ENCODE peak calls at places on chromosomes 1 and 21, in seven cellular contexts. C is OCI-LY7, G is epithelial cell of esophagus, U is cardiac fibroblast, E is B cell, T is IMR-90, X is suprapubic skin. V is an unnamed sample.

GRCh38 chr1:24362982-24363614 is 43.9 kb downstream of the GRHL3 start:
- DNase-seq in E (no peak), X (no peak), T (peak; percentile 94), U (peak; percentile 94), C (no peak), G (peak; percentile 91), V (no peak)

GRCh38 chr21:45874716-45875415 is 106.7 kb upstream of the COL6A1 start:
- DNase-seq in U (peak; percentile 95), X (no peak), C (no peak), E (no peak), G (peak; percentile 71), T (peak; percentile 98), V (no peak)

GRCh38 chr1:21322681-21323016 is 32.4 kb upstream of the ECE1 start:
- DNase-seq in X (no peak), C (no peak), G (no peak), U (peak; percentile 53), T (no peak), E (no peak), V (no peak)

GRCh38 chr1:241482761-241483250 is 36.7 kb downstream of the FH start:
- DNase-seq in E (no peak), U (peak; percentile 91), T (peak; percentile 75), C (no peak), G (peak; percentile 67), X (no peak), V (no peak)

GRCh38 chr1:8412183-8412831 is 94.4 kb downstream of the SLC45A1 start:
- DNase-seq in C (no peak), T (peak; percentile 91), E (no peak), X (no peak), G (peak; percentile 49), U (peak; percentile 93), V (no peak)

GRCh38 chr21:44461438-44462089 is 6.3 kb downstream of the LRRC3 start:
- DNase-seq in U (no peak), T (no peak), E (no peak), X (no peak), C (no peak), G (no peak), V (no peak)

GRCh38 chr1:39104158-39105060 is 78.3 kb downstream of the NDUFS5 start:
- DNase-seq in U (peak; percentile 40), E (no peak), C (no peak), X (peak; percentile 82), G (no peak), T (no peak), V (no peak)

GRCh38 chr1:160739098-160739511 is at the start of gene SLAMF7:
- DNase-seq in T (no peak), E (peak; percentile 59), G (peak; percentile 86), U (no peak), C (no peak), X (no peak), V (peak; percentile 52)

GRCh38 chr1:24275510-24275909 is 43.6 kb upstream of the GRHL3 start:
- DNase-seq in C (no peak), E (no peak), T (peak; percentile 42), U (peak; percentile 52), X (no peak), G (peak; percentile 36), V (no peak)

GRCh38 chr1:162279099-162279498 is 97.6 kb downstream of the SPATA46 start:
- DNase-seq in G (no peak), U (no peak), T (no peak), C (no peak), X (no peak), E (no peak), V (no peak)

GRCh38 chr1:36257375-36257767 is 33.1 kb downstream of the THRAP3 start:
- DNase-seq in T (no peak), X (no peak), U (no peak), E (no peak), C (no peak), G (peak; percentile 53), V (peak; percentile 47)

GRCh38 chr1:984476-984814 is 2.6 kb upstream of the PERM1 start:
- DNase-seq in X (no peak), G (no peak), E (no peak), T (no peak), C (no peak), U (no peak), V (no peak)
- TF ChIP-seq CTCF in X (no peak), G (no peak), E (peak; percentile 68), T (no peak), C (peak; percentile 28), U (no peak), V (no peak)

GRCh38 chr1:192580351-192580962 is 4.9 kb downstream of the RGS1 start:
- DNase-seq in X (no peak), C (peak; percentile 48), G (peak; percentile 69), T (peak; percentile 68), E (peak; percentile 37), U (peak; percentile 82), V (no peak)
- TF ChIP-seq CTCF in X (no peak), C (peak; percentile 80), G (peak; percentile 58), T (peak; percentile 69), E (peak; percentile 31), U (peak; percentile 53), V (peak; percentile 65)

DNA sequence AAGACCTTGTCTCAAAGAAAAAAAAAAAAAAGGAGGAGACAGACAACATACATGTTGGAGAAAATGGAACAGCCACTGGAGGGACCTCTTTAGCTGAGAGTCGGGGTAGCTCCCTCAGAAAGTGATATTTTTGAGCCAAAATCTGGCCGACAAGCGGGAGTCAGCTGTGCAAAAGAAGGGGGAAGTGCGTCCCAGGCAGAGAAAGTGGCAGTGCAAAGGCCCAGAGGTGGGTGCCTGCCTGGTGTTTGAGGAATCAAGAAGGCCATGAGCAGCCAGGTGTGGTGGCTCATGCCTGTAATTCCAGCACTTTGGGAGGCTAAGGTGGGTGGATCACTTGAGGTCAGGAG is 6.1 kb upstream of the CROCC start:
- DNase-seq in E (no peak), C (peak; percentile 36), T (no peak), G (no peak), X (no peak), U (peak; percentile 53), V (no peak)
- TF ChIP-seq CTCF in E (no peak), C (peak; percentile 50), T (peak; percentile 29), G (peak; percentile 31), X (no peak), U (peak; percentile 26), V (no peak)

GRCh38 chr1:234321211-234321610 is 52.0 kb upstream of the COA6 start:
- DNase-seq in G (no peak), T (no peak), C (peak; percentile 10), U (no peak), X (no peak), E (no peak), V (no peak)

GRCh38 chr1:234320549-234320948 is 52.7 kb upstream of the COA6 start:
- DNase-seq in T (no peak), X (no peak), U (no peak), C (no peak), E (no peak), G (peak; percentile 72), V (no peak)

GRCh38 chr1:234324668-234325225 is 48.5 kb upstream of the COA6 start:
- DNase-seq in G (no peak), C (no peak), U (no peak), T (no peak), E (no peak), X (no peak), V (no peak)

GRCh38 chr1:234322097-234322496 is 51.2 kb upstream of the COA6 start:
- DNase-seq in U (no peak), T (no peak), E (no peak), G (no peak), C (no peak), X (no peak), V (no peak)

GRCh38 chr1:234322979-234323378 is 50.3 kb upstream of the COA6 start:
- DNase-seq in U (peak; percentile 43), X (no peak), G (no peak), C (peak; percentile 66), T (peak; percentile 17), E (peak; percentile 55), V (peak; percentile 38)
- TF ChIP-seq CTCF in U (peak; percentile 42), X (no peak), G (peak; percentile 12), C (peak; percentile 89), T (peak; percentile 28), E (peak; percentile 54), V (peak; percentile 39)

DNA sequence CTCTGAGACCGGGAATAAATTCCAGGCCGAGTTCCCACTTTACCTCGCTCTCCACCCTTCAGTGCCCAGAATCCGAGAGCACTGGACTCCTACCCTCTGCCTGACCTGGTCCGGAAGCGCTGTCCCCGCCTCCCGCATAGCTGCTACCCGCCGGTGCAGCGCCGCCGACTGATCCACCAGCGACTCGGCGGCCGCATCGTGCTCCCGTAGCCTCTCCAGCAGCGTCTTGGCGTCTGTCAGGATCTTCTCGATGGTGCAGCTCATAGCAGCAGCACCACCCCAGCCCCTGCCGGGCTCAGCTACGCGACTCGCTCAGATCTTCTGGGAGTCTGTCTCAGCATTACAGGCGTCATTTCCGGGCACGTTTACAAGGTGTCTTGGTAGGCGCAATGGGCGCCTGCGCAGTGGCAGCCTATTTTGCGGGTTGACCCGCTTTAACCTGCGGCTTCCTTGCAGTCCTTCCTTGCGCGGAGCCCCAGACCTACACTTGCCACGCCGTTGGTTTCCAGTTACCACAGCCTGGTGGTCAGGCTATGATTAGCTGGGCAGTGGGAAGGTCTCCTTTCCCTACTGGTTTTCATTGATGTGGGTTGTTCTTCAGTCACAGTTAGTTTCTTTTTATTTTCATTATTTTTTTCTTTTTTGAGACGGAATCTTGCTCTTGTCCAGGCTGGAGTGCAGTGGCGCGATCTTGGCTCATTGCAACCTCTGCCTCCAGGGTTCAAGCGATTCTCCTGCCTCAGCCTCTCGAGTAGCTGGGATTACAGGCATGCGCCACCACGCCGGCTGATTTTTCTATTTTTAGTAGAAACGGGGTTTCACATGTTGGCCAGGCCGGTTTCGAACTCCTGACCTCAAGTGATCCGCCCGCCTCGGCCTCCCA is at the start of gene SIKE1:
- DNase-seq in C (peak; percentile 96), X (peak; percentile 93), G (peak; percentile 94), E (peak; percentile 94), U (peak; percentile 92), T (peak; percentile 94), V (peak; percentile 94)
- TF ChIP-seq CTCF in C (no peak), X (no peak), G (peak; percentile 10), E (no peak), U (no peak), T (no peak), V (no peak)

DNA sequence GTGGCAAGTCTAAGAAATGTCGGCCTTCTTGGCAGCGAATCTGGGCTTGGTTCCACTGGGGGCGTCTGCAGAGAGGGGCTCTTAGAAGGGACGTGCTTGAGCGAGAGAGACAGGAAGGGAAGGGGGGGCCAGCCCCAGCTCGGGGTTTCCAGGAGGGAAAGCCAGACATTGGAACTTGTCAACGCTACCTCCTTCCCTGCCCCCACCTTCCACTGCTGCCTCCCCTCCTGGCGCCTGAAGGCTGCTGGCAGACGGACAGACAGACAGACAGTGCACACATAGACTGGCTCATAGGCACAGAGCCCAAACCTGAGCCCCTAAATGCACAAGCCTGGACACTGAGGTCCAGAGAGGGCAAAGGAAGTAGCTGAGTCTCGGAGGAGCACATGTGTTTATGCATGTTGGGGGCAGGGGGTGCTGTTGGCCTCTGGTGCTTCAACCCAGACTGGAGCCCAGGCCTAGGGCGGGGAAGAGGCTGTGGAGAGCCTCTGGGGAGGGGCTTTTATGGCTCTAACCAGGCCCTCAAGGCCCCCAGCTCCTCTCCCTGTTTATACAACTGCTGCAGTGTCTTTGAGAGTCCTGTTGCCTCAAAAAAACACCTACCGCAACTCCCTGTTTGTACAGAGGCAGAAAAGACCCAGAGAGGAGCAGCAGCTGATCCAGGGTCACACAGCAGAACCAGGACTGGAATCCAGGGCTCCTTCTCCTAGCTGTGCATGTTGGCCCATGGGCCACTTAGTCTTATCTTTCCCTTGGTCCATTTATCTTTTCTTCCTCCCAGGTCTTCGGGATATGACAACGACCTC is 33.1 kb upstream of the WASF2 start:
- DNase-seq in T (no peak), E (peak; percentile 29), G (no peak), U (no peak), X (no peak), C (peak; percentile 65), V (no peak)
- TF ChIP-seq CTCF in T (peak; percentile 27), E (no peak), G (peak; percentile 40), U (peak; percentile 10), X (peak; percentile 19), C (peak; percentile 73), V (no peak)

V was measured in GM10248.